ENCODE peak calls at places on chromosomes 6 and 20, in ten cellular contexts. One of them, this sample, is unnamed.

GRCh38 chr6:24788031-24788665 is 10.6 kb downstream of the ARMH2 start:
- DNase-seq in astrocyte: no peak
- DNase-seq in body of pancreas: no peak
- DNase-seq in GM04504: no peak
- DNase-seq in cardiac fibroblast: peak
- DNase-seq in putamen: no peak
- DNase-seq in HTR-8/SVneo: no peak
- DNase-seq in mucosa of gallbladder: no peak
- DNase-seq in LHCN-M2: no peak
- DNase-seq in colonic mucosa: no peak
- DNase-seq in this sample: no peak

GRCh38 chr6:13355969-13356368 is 27.6 kb upstream of the TBC1D7 start:
- DNase-seq in astrocyte: no peak
- DNase-seq in body of pancreas: no peak
- DNase-seq in GM04504: no peak
- DNase-seq in cardiac fibroblast: no peak
- DNase-seq in putamen: no peak
- DNase-seq in HTR-8/SVneo: no peak
- DNase-seq in mucosa of gallbladder: no peak
- DNase-seq in LHCN-M2: peak
- DNase-seq in colonic mucosa: no peak
- DNase-seq in this sample: no peak

GRCh38 chr20:49469060-49469459 is 13.4 kb downstream of the KCNB1 start:
- DNase-seq in astrocyte: no peak
- DNase-seq in body of pancreas: no peak
- DNase-seq in GM04504: no peak
- DNase-seq in cardiac fibroblast: no peak
- DNase-seq in putamen: no peak
- DNase-seq in HTR-8/SVneo: no peak
- DNase-seq in mucosa of gallbladder: no peak
- DNase-seq in LHCN-M2: no peak
- DNase-seq in colonic mucosa: no peak
- DNase-seq in this sample: no peak

GRCh38 chr6:41694815-41695536 is 40.4 kb downstream of the TFEB start:
- DNase-seq in astrocyte: peak
- DNase-seq in body of pancreas: no peak
- DNase-seq in GM04504: no peak
- DNase-seq in cardiac fibroblast: peak
- DNase-seq in putamen: no peak
- DNase-seq in HTR-8/SVneo: no peak
- DNase-seq in mucosa of gallbladder: no peak
- DNase-seq in LHCN-M2: peak
- DNase-seq in colonic mucosa: no peak
- DNase-seq in this sample: no peak

GRCh38 chr6:2999621-3000455 is at the start of gene NQO2:
- DNase-seq in astrocyte: peak
- DNase-seq in body of pancreas: peak
- DNase-seq in GM04504: no peak
- DNase-seq in cardiac fibroblast: peak
- DNase-seq in putamen: peak
- DNase-seq in HTR-8/SVneo: peak
- DNase-seq in mucosa of gallbladder: peak
- DNase-seq in LHCN-M2: peak
- DNase-seq in colonic mucosa: peak
- DNase-seq in this sample: no peak

GRCh38 chr6:138722425-138723371 is 50.9 kb upstream of the CCDC28A start:
- DNase-seq in astrocyte: peak
- DNase-seq in body of pancreas: no peak
- DNase-seq in GM04504: peak
- DNase-seq in cardiac fibroblast: peak
- DNase-seq in putamen: no peak
- DNase-seq in HTR-8/SVneo: no peak
- DNase-seq in mucosa of gallbladder: no peak
- DNase-seq in LHCN-M2: peak
- DNase-seq in colonic mucosa: no peak
- DNase-seq in this sample: peak

GRCh38 chr6:169917153-169917552 is 165.7 kb downstream of the ERMARD start:
- DNase-seq in astrocyte: no peak
- DNase-seq in body of pancreas: no peak
- DNase-seq in GM04504: no peak
- DNase-seq in cardiac fibroblast: no peak
- DNase-seq in putamen: no peak
- DNase-seq in HTR-8/SVneo: no peak
- DNase-seq in mucosa of gallbladder: no peak
- DNase-seq in LHCN-M2: no peak
- DNase-seq in colonic mucosa: no peak
- DNase-seq in this sample: no peak

GRCh38 chr6:133083248-133083967 is 157.7 kb upstream of the EYA4 start:
- DNase-seq in astrocyte: no peak
- DNase-seq in body of pancreas: no peak
- DNase-seq in GM04504: no peak
- DNase-seq in cardiac fibroblast: no peak
- DNase-seq in putamen: no peak
- DNase-seq in HTR-8/SVneo: no peak
- DNase-seq in mucosa of gallbladder: no peak
- DNase-seq in LHCN-M2: no peak
- DNase-seq in colonic mucosa: no peak
- DNase-seq in this sample: no peak

GRCh38 chr20:341682-342081 is 5.2 kb upstream of the NRSN2 start:
- DNase-seq in astrocyte: peak
- DNase-seq in body of pancreas: no peak
- DNase-seq in GM04504: no peak
- DNase-seq in cardiac fibroblast: peak
- DNase-seq in putamen: no peak
- DNase-seq in HTR-8/SVneo: no peak
- DNase-seq in mucosa of gallbladder: no peak
- DNase-seq in LHCN-M2: peak
- DNase-seq in colonic mucosa: peak
- DNase-seq in this sample: peak

GRCh38 chr20:17625246-17626051 is 55.6 kb downstream of the DSTN start:
- DNase-seq in astrocyte: no peak
- DNase-seq in body of pancreas: peak
- DNase-seq in GM04504: no peak
- DNase-seq in cardiac fibroblast: no peak
- DNase-seq in putamen: no peak
- DNase-seq in HTR-8/SVneo: no peak
- DNase-seq in mucosa of gallbladder: no peak
- DNase-seq in LHCN-M2: no peak
- DNase-seq in colonic mucosa: no peak
- DNase-seq in this sample: no peak

GRCh38 chr20:14445310-14445709 is 107.9 kb upstream of the FLRT3 start:
- DNase-seq in astrocyte: peak
- DNase-seq in body of pancreas: no peak
- DNase-seq in GM04504: peak
- DNase-seq in cardiac fibroblast: peak
- DNase-seq in putamen: no peak
- DNase-seq in HTR-8/SVneo: no peak
- DNase-seq in mucosa of gallbladder: no peak
- DNase-seq in LHCN-M2: peak
- DNase-seq in colonic mucosa: no peak
- DNase-seq in this sample: peak

This sample was measured in HFF-Myc.